ENCODE peak calls at places on chromosomes 4 and X, in four cellular contexts. B is skeletal muscle cell, K is epithelial cell of esophagus, D is GM12864. E is an unnamed sample.

GRCh38 chrX:4622768-4623167 is 909.3 kb upstream of the PRKX start:
- DNase-seq in B (no peak), K (no peak), D (no peak), E (no peak)

GRCh38 chr4:167868163-167868562 is 224.2 kb upstream of the ANXA10 start:
- DNase-seq in K (peak), B (peak), D (no peak), E (no peak)

GRCh38 chr4:53009824-53010223 is 147.7 kb downstream of the RASL11B start:
- DNase-seq in D (no peak), B (no peak), K (no peak), E (no peak)

GRCh38 chr4:84719115-84719514 is 136.2 kb downstream of the CDS1 start:
- DNase-seq in D (no peak), B (peak), K (no peak), E (no peak)

GRCh38 chr4:188941524-188942109 is 802.4 kb downstream of the TRIML1 start:
- DNase-seq in B (peak), K (peak), D (no peak), E (peak)

GRCh38 chrX:119887721-119888425 is 7.8 kb upstream of the AKAP14 start:
- DNase-seq in B (no peak), K (peak), D (peak), E (no peak)

GRCh38 chr4:159508917-159509500 is 406.1 kb downstream of the RAPGEF2 start:
- DNase-seq in K (no peak), D (no peak), B (peak), E (no peak)

GRCh38 chr4:106063009-106063408 is 167.7 kb downstream of the NPNT start:
- DNase-seq in K (no peak), D (no peak), B (no peak), E (no peak)

GRCh38 chr4:113293673-113294072 is 244.2 kb downstream of the ANK2 start:
- DNase-seq in B (no peak), K (no peak), D (no peak), E (no peak)

DNA sequence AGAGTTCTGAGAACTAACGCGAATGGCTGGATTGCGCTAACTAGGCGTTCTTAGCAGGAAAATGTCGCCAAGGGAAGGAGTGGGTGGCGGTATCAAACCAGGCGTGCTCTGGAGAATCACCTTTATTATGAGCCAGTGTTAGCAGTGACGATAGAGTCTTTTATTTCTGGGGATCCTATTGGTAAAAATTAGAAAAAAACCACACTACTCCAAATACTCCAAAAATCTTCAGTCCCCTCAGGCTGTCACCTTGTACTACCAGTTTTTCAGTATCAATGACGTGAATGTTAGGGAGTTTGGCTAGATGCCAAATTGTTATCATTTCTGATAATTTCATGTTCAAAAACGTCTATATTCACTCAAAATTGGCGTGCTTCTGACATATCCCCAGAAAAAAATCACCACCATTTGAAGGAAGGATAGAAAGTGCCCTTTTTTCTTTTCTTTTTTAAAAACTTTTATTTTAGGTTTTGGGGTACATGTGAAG is 1.5 kb downstream of the UGT8 start:
- DNase-seq in D (no peak), B (no peak), K (no peak), E (no peak)
- H3K4me3 ChIP-seq in D (peak), B (no peak), K (peak), E (no peak)

GRCh38 chr4:128428397-128428796 is 140.8 kb upstream of the PGRMC2 start:
- DNase-seq in K (no peak), D (no peak), B (no peak), E (no peak)
- H3K4me3 ChIP-seq in K (peak), D (no peak), B (no peak), E (no peak)

DNA sequence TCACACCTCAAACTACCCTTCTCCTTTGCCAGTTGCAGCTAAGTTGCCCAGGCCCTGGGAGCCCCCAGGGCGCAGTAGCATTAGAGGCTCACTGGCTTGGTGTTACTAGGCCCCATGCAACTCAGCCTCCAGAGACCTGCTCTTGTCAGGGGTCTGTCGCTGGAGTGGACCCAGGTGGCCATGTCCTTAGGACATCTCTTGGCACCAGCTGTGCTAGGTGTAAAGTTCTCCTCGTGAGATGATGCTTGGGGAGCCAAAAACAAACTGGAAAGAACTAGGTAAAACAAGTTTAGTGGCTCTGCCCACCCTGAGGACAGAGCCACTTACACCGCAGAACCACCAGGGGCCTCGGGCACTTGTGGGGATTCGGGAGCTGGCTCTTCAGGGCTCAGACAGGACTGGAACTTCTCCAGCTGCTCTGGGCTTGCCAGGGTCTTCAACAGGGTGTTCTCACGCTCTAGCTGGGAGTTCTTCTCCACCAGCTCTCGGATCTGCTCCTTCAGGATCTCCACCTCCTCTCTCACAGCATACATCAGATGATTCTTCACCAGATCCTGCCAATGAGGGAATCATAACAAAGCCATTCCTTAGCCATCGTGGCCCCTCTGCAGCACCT is 61.3 kb downstream of the TSC22D3 start:
- DNase-seq in D (no peak), K (no peak), B (no peak), E (no peak)
- H3K4me3 ChIP-seq in D (peak), K (peak), B (peak), E (no peak)

GRCh38 chr4:67550491-67551256 is 5.4 kb upstream of the CENPC start:
- DNase-seq in K (no peak), D (no peak), B (no peak), E (no peak)
- H3K4me3 ChIP-seq in K (no peak), D (peak), B (no peak), E (no peak)

DNA sequence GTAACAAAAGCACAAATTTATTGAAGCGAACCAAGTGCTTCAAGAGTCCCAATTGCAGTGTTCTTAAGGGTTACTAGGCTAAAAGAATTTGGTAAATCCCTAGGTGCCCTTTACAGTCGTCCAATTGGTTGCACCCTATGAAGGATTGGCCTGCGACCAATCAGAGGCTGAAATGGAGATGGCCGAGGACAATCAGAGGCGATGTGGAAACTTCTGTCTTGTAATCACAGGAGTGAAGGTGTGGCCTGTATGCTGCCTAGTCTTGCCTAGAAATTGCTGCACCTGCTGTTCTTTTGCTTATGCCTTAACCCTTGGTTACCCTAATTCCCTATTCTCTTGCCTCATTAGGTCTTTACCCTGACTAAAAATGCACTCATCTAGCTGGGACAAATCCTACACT is 1.1 kb upstream of the DCK start:
- DNase-seq in K (peak), B (no peak), D (no peak), E (no peak)
- H3K4me3 ChIP-seq in K (peak), B (peak), D (peak), E (no peak)

GRCh38 chrX:130167040-130167439 is 1.4 kb upstream of the AIFM1 start:
- DNase-seq in K (no peak), D (no peak), B (no peak), E (no peak)
- H3K4me3 ChIP-seq in K (no peak), D (peak), B (peak), E (no peak)

DNA sequence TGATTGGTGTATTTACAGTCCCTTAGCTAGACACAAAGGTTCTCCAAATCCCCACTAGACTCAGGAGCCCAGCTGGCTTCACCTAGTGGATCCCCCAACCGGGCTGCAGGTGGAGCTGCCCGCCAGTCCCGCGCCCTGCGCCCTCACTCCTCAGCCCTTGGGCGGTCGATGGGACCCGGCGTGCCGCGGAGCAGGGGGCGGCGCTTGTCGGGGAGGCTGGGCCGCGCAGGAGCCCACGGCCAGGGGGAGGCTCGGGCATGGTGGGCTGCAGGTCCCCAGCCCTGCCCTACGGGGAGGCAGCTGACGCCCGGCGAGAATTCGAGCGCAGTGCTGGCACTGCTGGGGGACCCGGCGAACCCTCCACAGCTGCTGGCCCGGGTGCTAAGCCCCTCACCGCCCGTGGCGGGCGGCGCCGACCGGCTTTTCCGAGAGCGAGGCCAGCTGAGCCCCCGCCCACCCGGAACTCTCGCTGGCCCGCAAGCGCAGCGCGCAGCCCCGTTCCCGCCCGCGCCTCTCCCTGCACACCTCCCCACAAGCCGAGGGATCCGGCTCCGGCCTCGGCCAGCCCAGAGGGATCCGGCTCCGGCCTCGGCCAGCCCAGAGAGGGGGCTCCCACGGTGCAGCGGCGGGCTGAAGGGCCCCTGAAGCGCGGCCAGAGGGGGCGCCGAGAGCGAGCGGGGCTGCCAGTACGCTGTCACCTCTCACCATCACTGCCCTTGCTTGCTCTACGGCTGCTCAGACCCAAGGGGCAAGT is 39.4 kb downstream of the WFS1 start:
- DNase-seq in K (no peak), B (no peak), D (no peak), E (no peak)
- H3K4me3 ChIP-seq in K (no peak), B (peak), D (no peak), E (no peak)